ENCODE peak calls at places on chromosomes 5 and 9, in seven cellular contexts. Z is fibroblast of lung, B is left kidney, Q is A549, M is HS-5, X is sciatic nerve, P is NCI-H345. A is an unnamed sample.

GRCh38 chr5:64644831-64645230 is 45.5 kb upstream of the SHISAL2B start:
- DNase-seq in Z (no peak), B (no peak), Q (no peak), M (no peak), X (no peak), P (no peak), A (no peak)

GRCh38 chr9:97578846-97579245 is 54.3 kb downstream of the TSTD2 start:
- DNase-seq in Z (no peak), B (no peak), Q (no peak), M (no peak), X (peak), P (no peak), A (no peak)

GRCh38 chr5:43555895-43556606 is 826 bp downstream of the PAIP1 start:
- DNase-seq in Z (peak), B (peak), Q (peak), M (no peak), X (peak), P (peak), A (peak)

GRCh38 chr9:112605518-112605917 is 112.4 kb downstream of the INIP start:
- DNase-seq in Z (no peak), B (no peak), Q (no peak), M (no peak), X (no peak), P (no peak), A (no peak)

GRCh38 chr9:84277646-84278045 is 62.9 kb downstream of the SLC28A3 start:
- DNase-seq in Z (peak), B (no peak), Q (no peak), M (no peak), X (no peak), P (no peak), A (no peak)

GRCh38 chr5:135310328-135310989 is 88.6 kb downstream of the MACROH2A1 start:
- DNase-seq in Z (peak), B (no peak), Q (no peak), M (peak), X (no peak), P (no peak), A (peak)

GRCh38 chr9:127049044-127049443 is 73.4 kb downstream of the ANGPTL2 start:
- DNase-seq in Z (peak), B (peak), Q (peak), M (peak), X (no peak), P (no peak), A (peak)

GRCh38 chr9:131478911-131479310 is 23.8 kb upstream of the POMT1 start:
- DNase-seq in Z (no peak), B (no peak), Q (no peak), M (no peak), X (no peak), P (no peak), A (no peak)

GRCh38 chr9:113677057-113677456 is 199.1 kb upstream of the ZNF618 start:
- DNase-seq in Z (no peak), B (no peak), Q (no peak), M (no peak), X (no peak), P (no peak), A (peak)

GRCh38 chr9:135468866-135469521 is 10.6 kb upstream of the PPP1R26 start:
- DNase-seq in Z (peak), B (no peak), Q (no peak), M (no peak), X (no peak), P (no peak), A (peak)

GRCh38 chr5:126837907-126838539 is 61.1 kb downstream of the LMNB1 start:
- DNase-seq in Z (no peak), B (no peak), Q (no peak), M (no peak), X (no peak), P (no peak), A (peak)

A was measured in mesenchymal stem cell.